ENCODE peak calls at places on chromosomes 12 and 14, in six cellular contexts. O is AG04449, T is lung, J is heart left ventricle, E is HFFc6, D is GM20000. U is an unnamed sample.

GRCh38 chr12:93429852-93430251 is 11.9 kb downstream of the UBE2N start:
- DNase-seq in T (no peak), E (no peak), D (no peak), J (no peak), O (no peak), U (no peak)

GRCh38 chr14:38201137-38201828 is 6.4 kb upstream of the SSTR1 start:
- DNase-seq in O (no peak), T (no peak), J (no peak), D (no peak), E (peak; percentile 44), U (no peak)

GRCh38 chr12:132708150-132708549 is 2.5 kb upstream of the PGAM5 start:
- DNase-seq in O (no peak), D (no peak), J (no peak), T (no peak), E (no peak), U (no peak)

GRCh38 chr12:4037747-4038312 is 164.6 kb upstream of the PARP11 start:
- DNase-seq in D (no peak), E (peak; percentile 32), T (peak; percentile 54), J (no peak), O (no peak), U (no peak)

GRCh38 chr12:57590892-57591566 is at the start of gene PIP4K2C:
- DNase-seq in D (peak; percentile 95), O (no peak), J (peak; percentile 88), T (peak; percentile 78), E (peak; percentile 22), U (peak; percentile 97)

GRCh38 chr12:27844427-27845090 is 64.5 kb upstream of the MANSC4 start:
- DNase-seq in J (no peak), O (no peak), D (no peak), E (no peak), T (no peak), U (no peak)

GRCh38 chr12:109739747-109740693 is 26.4 kb downstream of the FAM222A start:
- DNase-seq in O (no peak), D (no peak), J (peak; percentile 33), E (no peak), T (no peak), U (no peak)

GRCh38 chr12:66217342-66217929 is 28.4 kb downstream of the IRAK3 start:
- DNase-seq in T (no peak), E (no peak), J (no peak), O (no peak), D (no peak), U (no peak)

GRCh38 chr12:96487214-96487613 is 2.2 kb upstream of the CFAP54 start:
- DNase-seq in D (no peak), E (peak; percentile 88), O (no peak), J (no peak), T (no peak), U (no peak)

GRCh38 chr14:99124482-99125104 is 147.4 kb downstream of the BCL11B start:
- DNase-seq in J (no peak), D (no peak), T (peak; percentile 22), E (no peak), O (no peak), U (no peak)

GRCh38 chr14:59570122-59570521 is 6.5 kb downstream of the CCDC175 start:
- DNase-seq in T (no peak), J (no peak), E (no peak), D (no peak), O (no peak), U (no peak)

GRCh38 chr14:36747411-36748184 is 85.9 kb downstream of the PAX9 start:
- DNase-seq in D (no peak), T (no peak), E (peak; percentile 1), O (no peak), J (no peak), U (no peak)

GRCh38 chr14:57983235-57983634 is 117.3 kb upstream of the SLC35F4 start:
- DNase-seq in J (no peak), E (no peak), O (no peak), D (no peak), T (no peak), U (no peak)

GRCh38 chr14:22177870-22178269 is 411.2 kb downstream of the DAD1 start:
- DNase-seq in O (no peak), J (no peak), D (no peak), T (no peak), E (no peak), U (no peak)

GRCh38 chr12:128693115-128693514 is 130.6 kb downstream of the SLC15A4 start:
- DNase-seq in E (no peak), D (no peak), T (no peak), J (no peak), O (no peak), U (no peak)

GRCh38 chr14:49303952-49304516 is 282.1 kb downstream of the RPS29 start:
- DNase-seq in E (no peak), O (no peak), J (no peak), D (peak; percentile 7), T (no peak), U (no peak)

GRCh38 chr12:62711626-62712305 is 223.2 kb downstream of the PPM1H start:
- DNase-seq in E (no peak), D (no peak), T (no peak), J (no peak), O (no peak), U (no peak)

GRCh38 chr12:122976648-122976975 is 1.6 kb downstream of the OGFOD2 start:
- DNase-seq in D (no peak), O (no peak), T (no peak), J (no peak), E (no peak), U (no peak)

GRCh38 chr12:122974274-122974891 is 661 bp upstream of the OGFOD2 start:
- DNase-seq in T (peak; percentile 99), J (peak; percentile 99), E (peak; percentile 97), O (peak; percentile 89), D (peak; percentile 93), U (peak; percentile 93)

GRCh38 chr12:122975790-122976647 is 975 bp downstream of the OGFOD2 start:
- DNase-seq in J (no peak), O (no peak), T (no peak), D (no peak), E (no peak), U (no peak)

GRCh38 chr12:122977153-122977552 is 2.1 kb downstream of the OGFOD2 start:
- DNase-seq in O (no peak), D (no peak), J (no peak), T (no peak), E (no peak), U (no peak)

DNA sequence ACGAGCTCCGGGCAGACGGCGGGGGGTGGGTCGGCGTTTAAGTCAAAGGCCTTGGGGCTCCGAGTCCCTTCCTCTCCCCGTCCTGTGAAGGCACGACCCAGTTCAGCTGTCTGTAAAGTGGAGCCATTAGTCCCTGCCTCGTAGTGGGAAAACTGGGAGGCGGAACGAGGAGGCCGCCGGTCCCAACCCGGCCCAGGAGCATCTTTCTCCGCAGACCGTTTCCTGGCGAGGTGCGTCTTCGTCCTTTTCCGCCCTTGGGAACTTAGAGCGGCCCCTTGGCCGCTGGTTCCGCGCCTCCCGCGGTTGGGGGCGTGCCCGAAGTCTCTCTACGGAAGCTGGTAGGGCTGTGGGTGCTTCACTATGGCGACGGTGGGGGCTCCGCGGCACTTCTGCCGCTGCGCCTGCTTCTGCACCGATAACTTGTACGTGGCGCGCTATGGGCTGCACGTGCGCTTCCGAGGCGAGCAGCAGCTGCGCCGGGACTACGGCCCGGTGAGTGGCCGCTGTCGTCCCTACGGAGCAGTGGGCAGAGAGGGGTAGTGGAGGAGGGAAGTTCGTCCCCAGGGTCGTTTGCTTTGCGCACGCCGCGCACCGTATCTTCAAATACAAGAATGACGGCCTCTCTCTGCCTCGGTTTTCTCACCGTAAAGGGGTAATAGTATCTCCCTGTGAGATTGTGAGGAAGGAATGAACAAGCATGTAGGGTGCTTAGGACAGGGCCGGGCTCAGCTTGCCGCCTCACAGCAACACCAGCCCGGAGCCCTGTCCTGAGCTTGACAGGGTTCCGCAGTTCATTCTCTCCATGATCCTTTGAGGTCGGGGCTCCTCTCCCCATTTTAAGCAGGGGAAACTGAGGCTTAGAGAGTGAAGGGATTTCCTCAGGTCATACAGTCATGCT is at the start of gene OGFOD2:
- DNase-seq in E (peak; percentile 87), D (peak; percentile 91), T (peak; percentile 92), O (peak; percentile 31), J (peak; percentile 95), U (peak; percentile 92)
- TF ChIP-seq CTCF in E (no peak), D (no peak), T (peak; percentile 28), O (no peak), J (no peak), U (no peak)

GRCh38 chr12:30691122-30691879 is 4.4 kb downstream of the IPO8 start:
- DNase-seq in E (peak; percentile 73), J (no peak), T (no peak), D (no peak), O (no peak), U (no peak)
- TF ChIP-seq CTCF in E (no peak), J (no peak), T (no peak), D (no peak), O (no peak), U (no peak)

GRCh38 chr12:22781339-22781738 is 156.4 kb downstream of the ETNK1 start:
- DNase-seq in D (no peak), J (no peak), T (no peak), O (no peak), E (no peak), U (no peak)
- TF ChIP-seq CTCF in D (no peak), J (no peak), T (no peak), O (no peak), E (no peak), U (no peak)

DNA sequence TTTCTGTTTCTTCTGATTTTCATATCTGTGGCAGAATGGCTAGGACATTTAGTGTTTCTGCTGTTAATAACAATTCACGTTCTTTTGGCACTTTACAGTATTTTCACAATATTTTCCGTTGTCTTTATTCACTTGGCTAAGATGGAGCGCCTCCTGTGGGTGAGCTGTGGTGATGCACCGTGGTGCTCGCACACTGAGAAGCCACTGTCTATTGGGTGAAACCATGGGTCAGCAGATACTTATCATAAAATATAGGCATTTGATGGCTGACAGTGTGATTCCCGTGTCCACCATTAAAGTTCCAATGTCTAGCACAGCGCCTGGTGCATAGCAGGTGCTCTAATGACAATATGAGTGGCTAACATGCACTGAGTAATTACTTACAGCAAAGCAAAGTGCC is 141.8 kb downstream of the VRK1 start:
- DNase-seq in T (no peak), J (no peak), O (no peak), D (peak; percentile 27), E (no peak), U (peak; percentile 44)
- TF ChIP-seq CTCF in T (no peak), J (no peak), O (no peak), D (peak; percentile 70), E (peak; percentile 62), U (peak; percentile 59)

GRCh38 chr14:23727566-23728335 is 91.6 kb downstream of the DHRS2 start:
- DNase-seq in J (no peak), O (no peak), E (peak; percentile 69), T (no peak), D (peak; percentile 59), U (peak; percentile 43)
- TF ChIP-seq CTCF in J (peak; percentile 36), O (peak; percentile 19), E (peak; percentile 80), T (no peak), D (no peak), U (no peak)

GRCh38 chr14:74946659-74947281 is 8.6 kb downstream of the PGF start:
- DNase-seq in D (no peak), O (no peak), T (no peak), E (no peak), J (no peak), U (no peak)
- TF ChIP-seq CTCF in D (no peak), O (no peak), T (no peak), E (no peak), J (no peak), U (no peak)

GRCh38 chr12:105083551-105084105 is 630 bp downstream of the ALDH1L2 start:
- DNase-seq in T (peak; percentile 54), E (peak; percentile 71), O (no peak), D (no peak), J (peak; percentile 72), U (no peak)
- TF ChIP-seq CTCF in T (no peak), E (peak; percentile 39), O (no peak), D (no peak), J (no peak), U (no peak)

U was measured in GM10248.